ENCODE peak calls at places on chromosomes 5 and 9, in nine cellular contexts. F is activated T-helper 1 cell treated with anti-CD3 and anti-CD28 coated beads, Interleukin-12 subunit alpha, Interleukin-12 subunit beta, Interleukin-2, Interleukin-4 antibody, amounts not matched to agents 30 ng/mL and 10 ng/mL and 1 ng/mL, durations not matched to agents 14 hours and 24 hours and 36 hours; S is suprapubic skin; D is hippocampal formation; J is stimulated activated CD4-positive, alpha-beta T cell treated with anti-CD3 and anti-CD28 coated beads, Interleukin-4, amount 100 ng/mL, for 1 hour; O is HCEC 1CT; U is D341Med; Y is transverse colon; W is NCI-H1092. N is an unnamed sample.

GRCh38 chr5:177384134-177384533 is at the start of gene SLC34A1:
- DNase-seq in O (no peak), W (no peak), J (no peak), Y (no peak), U (no peak), S (no peak), D (no peak), F (no peak), N (no peak)

GRCh38 chr5:97098864-97099454 is 43.5 kb downstream of the LIX1 start:
- DNase-seq in D (peak), F (no peak), U (no peak), W (no peak), J (no peak), Y (no peak), S (no peak), O (no peak), N (no peak)

GRCh38 chr5:174147551-174147950 is 102.0 kb downstream of the NSG2 start:
- DNase-seq in J (no peak), D (no peak), F (no peak), S (no peak), W (no peak), Y (no peak), U (no peak), O (no peak), N (no peak)

GRCh38 chr9:88741335-88741734 is 206.4 kb downstream of the NXNL2 start:
- DNase-seq in O (no peak), S (no peak), W (no peak), U (no peak), J (no peak), F (no peak), Y (no peak), D (no peak), N (no peak)

GRCh38 chr9:94649100-94649855 is 10.0 kb upstream of the FBP1 start:
- DNase-seq in U (no peak), D (no peak), S (no peak), W (no peak), F (no peak), J (no peak), Y (no peak), O (peak), N (peak)

GRCh38 chr5:54823006-54823405 is 162.4 kb downstream of the ESM1 start:
- DNase-seq in F (no peak), S (no peak), J (no peak), D (no peak), O (peak), U (no peak), Y (no peak), W (no peak), N (no peak)

GRCh38 chr5:139914218-139914807 is 118.7 kb downstream of the PSD2 start:
- DNase-seq in W (no peak), S (no peak), Y (no peak), F (no peak), U (peak), D (no peak), J (no peak), O (no peak), N (no peak)

GRCh38 chr9:94666364-94667099 is 27.2 kb upstream of the FBP1 start:
- DNase-seq in J (no peak), O (no peak), F (no peak), D (no peak), S (no peak), U (no peak), Y (no peak), W (no peak), N (no peak)

GRCh38 chr9:22405869-22406659 is 40.6 kb upstream of the DMRTA1 start:
- DNase-seq in W (no peak), J (no peak), F (no peak), O (no peak), Y (no peak), D (no peak), S (no peak), U (no peak), N (no peak)

GRCh38 chr9:20606637-20607036 is 15.7 kb downstream of the MLLT3 start:
- DNase-seq in O (no peak), W (no peak), F (no peak), D (no peak), U (no peak), J (no peak), S (no peak), Y (no peak), N (no peak)

GRCh38 chr5:135244620-135245021 is 154.4 kb downstream of the MACROH2A1 start:
- DNase-seq in D (no peak), Y (no peak), S (peak), W (no peak), O (no peak), J (no peak), U (peak), F (no peak), N (no peak)

GRCh38 chr5:155947394-155948062 is 379.4 kb upstream of the SGCD start:
- DNase-seq in J (no peak), U (no peak), S (no peak), W (no peak), F (no peak), D (no peak), Y (no peak), O (peak), N (no peak)

GRCh38 chr9:19699757-19700156 is 89.1 kb downstream of the SLC24A2 start:
- DNase-seq in Y (no peak), J (no peak), W (no peak), U (no peak), F (no peak), O (no peak), D (no peak), S (no peak), N (no peak)

GRCh38 chr9:14043491-14043890 is 270.4 kb downstream of the NFIB start:
- DNase-seq in W (no peak), O (no peak), D (no peak), S (no peak), U (no peak), J (no peak), Y (no peak), F (no peak), N (no peak)

GRCh38 chr9:99753436-99753835 is 68.2 kb upstream of the NR4A3 start:
- DNase-seq in J (no peak), O (no peak), Y (no peak), U (no peak), D (no peak), F (no peak), W (no peak), S (no peak), N (no peak)

GRCh38 chr9:38318755-38319495 is 73.6 kb upstream of the ALDH1B1 start:
- DNase-seq in S (no peak), O (peak), F (peak), W (no peak), U (no peak), J (no peak), Y (peak), D (no peak), N (no peak)

GRCh38 chr9:385818-386398 is 171.2 kb downstream of the DOCK8 start:
- DNase-seq in W (peak), D (peak), F (no peak), J (no peak), Y (peak), S (no peak), U (peak), O (peak), N (peak)

GRCh38 chr9:91643474-91644102 is 220.0 kb upstream of the NFIL3 start:
- DNase-seq in D (no peak), J (no peak), Y (no peak), U (no peak), F (no peak), O (no peak), S (no peak), W (no peak), N (no peak)

GRCh38 chr5:58107704-58108103 is 352.2 kb downstream of the PLK2 start:
- DNase-seq in D (no peak), O (peak), U (no peak), S (no peak), F (no peak), W (no peak), J (no peak), Y (no peak), N (no peak)

N was measured in HFFc6.